ENCODE peak calls at places on chromosomes 11 and 22, in six cellular contexts. F, T, S, B, K and V are unnamed samples.

GRCh38 chr11:73414977-73415492 is 38.8 kb downstream of the RELT start:
- DNase-seq in F (no peak), T (no peak), S (peak; percentile 90), B (no peak), K (no peak), V (no peak)

GRCh38 chr11:126926376-126926791 is 74.2 kb downstream of the KIRREL3 start:
- DNase-seq in F (no peak), T (no peak), S (peak; percentile 48), B (no peak), K (no peak), V (no peak)

GRCh38 chr11:96006016-96006415 is 82.1 kb upstream of the MTMR2 start:
- DNase-seq in F (no peak), T (no peak), S (no peak), B (no peak), K (no peak), V (no peak)

GRCh38 chr11:116984589-116984988 is 113.6 kb downstream of the SIK3 start:
- DNase-seq in F (no peak), T (no peak), S (peak; percentile 95), B (no peak), K (no peak), V (no peak)

GRCh38 chr11:93718057-93718563 is 23.2 kb downstream of the TAF1D start:
- DNase-seq in F (no peak), T (no peak), S (no peak), B (no peak), K (no peak), V (no peak)

GRCh38 chr11:35751664-35752061 is 89.1 kb downstream of the TRIM44 start:
- DNase-seq in F (no peak), T (no peak), S (no peak), B (no peak), K (no peak), V (no peak)

GRCh38 chr11:100861221-100861620 is 174.1 kb downstream of the ARHGAP42 start:
- DNase-seq in F (no peak), T (no peak), S (no peak), B (no peak), K (peak; percentile 12), V (no peak)

GRCh38 chr11:68369756-68370155 is 57.4 kb downstream of the LRP5 start:
- DNase-seq in F (no peak), T (no peak), S (no peak), B (no peak), K (no peak), V (no peak)

GRCh38 chr22:48492371-48493320 is 1335.0 kb downstream of the BRD1 start:
- DNase-seq in F (peak; percentile 49), T (peak; percentile 31), S (peak; percentile 87), B (peak; percentile 69), K (peak; percentile 45), V (no peak)

GRCh38 chr11:83957038-83957900 is 671.1 kb upstream of the CCDC90B start:
- DNase-seq in F (no peak), T (no peak), S (no peak), B (no peak), K (no peak), V (no peak)

GRCh38 chr11:84857746-84858145 is 769.4 kb downstream of the DLG2 start:
- DNase-seq in F (no peak), T (no peak), S (peak; percentile 70), B (no peak), K (no peak), V (no peak)

GRCh38 chr22:45061332-45061731 is 51.5 kb upstream of the PHF21B start:
- DNase-seq in F (no peak), T (no peak), S (no peak), B (no peak), K (no peak), V (no peak)

GRCh38 chr11:116061322-116061721 is 557.1 kb upstream of the CADM1 start:
- DNase-seq in F (no peak), T (no peak), S (no peak), B (no peak), K (peak; percentile 85), V (no peak)

GRCh38 chr11:128905345-128906184 is 14.4 kb downstream of the KCNJ5 start:
- DNase-seq in F (peak; percentile 68), T (no peak), S (peak; percentile 63), B (peak; percentile 73), K (peak; percentile 49), V (no peak)

GRCh38 chr22:19598054-19598855 is 74.0 kb upstream of the CLDN5 start:
- DNase-seq in F (no peak), T (no peak), S (peak; percentile 19), B (peak; percentile 56), K (no peak), V (no peak)

GRCh38 chr22:28801845-28802594 is 1.7 kb upstream of the XBP1 start:
- DNase-seq in F (peak; percentile 65), T (no peak), S (no peak), B (no peak), K (no peak), V (no peak)

GRCh38 chr22:28798810-28799124 is 1.6 kb downstream of the XBP1 start:
- DNase-seq in F (no peak), T (no peak), S (no peak), B (no peak), K (no peak), V (no peak)

GRCh38 chr22:28799125-28799833 is 1.1 kb downstream of the XBP1 start:
- DNase-seq in F (peak; percentile 62), T (no peak), S (peak; percentile 97), B (peak; percentile 60), K (peak; percentile 40), V (peak; percentile 31)

GRCh38 chr22:28800308-28801041 is at the start of gene XBP1:
- DNase-seq in F (peak; percentile 95), T (peak; percentile 94), S (peak; percentile 99), B (peak; percentile 96), K (peak; percentile 96), V (peak; percentile 64)

GRCh38 chr22:28799834-28800307 is 498 bp downstream of the XBP1 start:
- DNase-seq in F (peak; percentile 70), T (peak; percentile 80), S (peak; percentile 83), B (peak; percentile 83), K (peak; percentile 61), V (peak; percentile 14)
- H3K4me1 ChIP-seq in F (peaks cover 4% of the 10 kb centered on the region), T (peaks cover 75% of the 10 kb centered on the region), S (peaks cover 30% of the 10 kb centered on the region), B (peaks cover 67% of the 10 kb centered on the region), K (no peaks in the 10 kb centered on the region), V (peaks cover 37% of the 10 kb centered on the region)

DNA sequence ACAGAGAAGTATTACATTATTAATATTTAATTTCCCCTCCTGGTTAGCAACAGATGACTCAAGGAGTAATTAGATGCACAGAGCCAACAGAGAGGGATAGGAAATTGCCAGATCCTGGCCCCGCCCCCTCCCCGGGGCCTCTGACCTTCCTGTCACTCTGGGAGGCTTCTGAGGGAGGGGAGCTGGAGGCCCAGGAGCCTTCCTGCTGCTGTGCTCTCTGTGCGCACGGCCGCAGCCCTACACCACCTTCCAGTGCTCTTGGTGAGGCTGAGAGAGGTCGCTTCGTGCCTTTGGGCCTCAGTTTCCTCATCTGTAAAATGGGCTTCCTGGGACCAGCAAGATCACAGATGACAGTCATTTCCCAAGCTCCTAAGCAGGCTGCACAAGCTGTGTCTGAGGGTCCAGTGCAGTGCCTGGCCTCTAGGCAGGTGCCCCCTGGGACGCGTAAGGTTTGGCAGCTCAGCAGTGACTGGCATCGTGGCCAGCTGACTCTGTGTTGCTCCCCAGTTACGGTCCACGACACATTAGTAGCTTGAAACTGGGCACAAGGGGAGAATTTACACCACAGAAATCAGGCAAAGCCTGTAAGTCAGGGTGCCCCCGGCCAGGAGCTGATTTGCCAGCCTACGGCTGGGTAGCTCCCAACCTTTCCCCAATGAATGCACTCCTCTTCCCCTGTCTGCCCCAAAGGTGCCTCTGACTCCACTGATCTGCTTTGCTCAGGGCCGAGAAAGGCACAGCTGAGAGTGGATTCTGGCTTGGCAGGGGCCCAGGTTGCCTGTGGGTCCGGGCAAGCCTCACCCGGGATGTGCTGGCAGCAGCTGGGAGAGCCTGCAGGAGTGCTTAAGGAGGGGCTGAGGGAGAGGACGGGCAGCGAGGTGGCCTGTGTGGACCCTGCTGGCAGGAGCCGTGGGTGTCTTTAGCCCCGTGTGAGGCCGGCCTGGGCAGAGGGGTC is 2.3 kb downstream of the ADORA2A start:
- DNase-seq in F (no peak), T (peak; percentile 70), S (peak; percentile 33), B (peak; percentile 19), K (peak; percentile 71), V (no peak)
- H3K4me3 ChIP-seq in F (no peak overlapping the region), T (no peak overlapping the region), S (no peak overlapping the region), B (no peak overlapping the region), K (no peak overlapping the region), V (no peak overlapping the region)

DNA sequence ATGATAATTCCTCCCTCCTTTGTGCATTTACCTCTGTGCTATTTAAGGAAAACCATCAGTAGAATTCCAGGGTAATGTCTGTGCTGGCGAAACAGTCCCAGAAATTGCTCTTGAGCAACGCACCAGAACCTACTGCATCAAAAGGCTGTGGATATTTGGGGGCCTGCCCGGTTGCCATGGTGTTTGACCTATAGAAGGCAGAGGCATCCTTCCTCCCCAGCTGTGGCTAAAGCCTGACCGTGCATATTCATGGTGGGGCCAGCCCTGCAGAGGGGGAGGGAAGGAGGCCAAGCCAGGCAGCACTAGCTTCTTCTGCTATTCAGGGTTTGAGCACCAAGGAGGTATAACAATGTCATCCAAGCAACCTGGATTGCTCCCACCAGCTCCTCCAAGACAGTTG is 215.0 kb upstream of the E2F8 start:
- DNase-seq in F (no peak), T (peak; percentile 34), S (peak; percentile 41), B (no peak), K (no peak), V (no peak)
- H3K4me1 ChIP-seq in F (no peaks in the 10 kb centered on the region), T (peaks cover 2% of the 10 kb centered on the region), S (peaks cover 33% of the 10 kb centered on the region), B (peaks cover 3% of the 10 kb centered on the region), K (no peaks in the 10 kb centered on the region), V (no peaks in the 10 kb centered on the region)

GRCh38 chr11:78961186-78961782 is 386.6 kb upstream of the NARS2 start:
- DNase-seq in F (peak; percentile 39), T (no peak), S (peak; percentile 29), B (peak; percentile 48), K (peak; percentile 46), V (no peak)
- H3K4me3 ChIP-seq in F (no peak overlapping the region), T (no peak overlapping the region), S (no peak overlapping the region), B (no peak overlapping the region), K (peak overlapping the region; percentile 82), V (no peak overlapping the region)

GRCh38 chr11:64877390-64878222 is 815 bp downstream of the EHD1 start:
- DNase-seq in F (peak; percentile 36), T (no peak), S (peak; percentile 60), B (no peak), K (no peak), V (no peak)

GRCh38 chr11:64879226-64879900 is 942 bp upstream of the EHD1 start:
- DNase-seq in F (peak; percentile 49), T (no peak), S (no peak), B (no peak), K (no peak), V (no peak)

GRCh38 chr11:64880240-64881001 is 2.0 kb upstream of the EHD1 start:
- DNase-seq in F (no peak), T (peak; percentile 52), S (no peak), B (no peak), K (no peak), V (no peak)

GRCh38 chr11:64878223-64878493 is 263 bp downstream of the EHD1 start:
- DNase-seq in F (no peak), T (no peak), S (no peak), B (no peak), K (no peak), V (no peak)

GRCh38 chr11:64878494-64879225 is at the start of gene EHD1:
- DNase-seq in F (peak; percentile 99), T (peak; percentile 99), S (peak; percentile 99), B (peak; percentile 98), K (peak; percentile 96), V (peak; percentile 95)
- H3K4me1 ChIP-seq in F (peaks cover 18% of the 10 kb centered on the region), T (peaks cover 74% of the 10 kb centered on the region), S (peaks cover 16% of the 10 kb centered on the region), B (peaks cover 67% of the 10 kb centered on the region), K (no peaks in the 10 kb centered on the region), V (peaks cover 16% of the 10 kb centered on the region)